ENCODE peak calls at places on chromosomes 7 and 10, in nine cellular contexts. P is neural progenitor cell, F is OCI-LY7, R is GM23338, Q is PC-3, Z is HCT116, K is hepatocyte, B is MM.1S, V is SK-N-SH. C is an unnamed sample.

GRCh38 chr7:38451840-38452239 is 178.4 kb upstream of the TARP start:
- DNase-seq in P (peak; percentile 49), F (no peak), R (peak; percentile 62), Q (peak; percentile 62), Z (peak; percentile 10), K (peak; percentile 25), B (peak; percentile 39), V (peak; percentile 36), C (peak; percentile 76)

GRCh38 chr10:119207713-119208552 is 562 bp downstream of the GRK5 start:
- DNase-seq in P (peak; percentile 56), F (peak; percentile 51), R (peak; percentile 54), Q (peak; percentile 39), Z (no peak), K (peak; percentile 73), B (peak; percentile 39), V (peak; percentile 36), C (peak; percentile 82)

GRCh38 chr10:11898372-11899066 is 75.4 kb downstream of the PROSER2 start:
- DNase-seq in P (no peak), F (no peak), R (no peak), Q (peak; percentile 86), Z (peak; percentile 69), K (peak; percentile 70), B (no peak), V (peak; percentile 63), C (no peak)

GRCh38 chr10:118725784-118726507 is 28.8 kb downstream of the CACUL1 start:
- DNase-seq in P (no peak), F (no peak), R (no peak), Q (peak; percentile 18), Z (no peak), K (no peak), B (no peak), V (peak; percentile 68), C (peak; percentile 75)

GRCh38 chr10:3829193-3830050 is 44.4 kb upstream of the KLF6 start:
- DNase-seq in P (peak; percentile 33), F (no peak), R (peak; percentile 21), Q (no peak), Z (no peak), K (no peak), B (no peak), V (no peak), C (no peak)

GRCh38 chr10:101131962-101132635 is 999 bp downstream of the TLX1 start:
- DNase-seq in P (no peak), F (no peak), R (peak; percentile 54), Q (no peak), Z (no peak), K (no peak), B (no peak), V (peak; percentile 49), C (no peak)

GRCh38 chr7:153910604-153911003 is 141.6 kb upstream of the DPP6 start:
- DNase-seq in P (no peak), F (no peak), R (no peak), Q (no peak), Z (no peak), K (no peak), B (no peak), V (no peak), C (no peak)

GRCh38 chr10:94279835-94280709 is 82.7 kb downstream of the NOC3L start:
- DNase-seq in P (peak; percentile 80), F (peak; percentile 57), R (peak; percentile 89), Q (peak; percentile 50), Z (peak; percentile 24), K (peak; percentile 68), B (peak; percentile 57), V (peak; percentile 22), C (peak; percentile 72)

GRCh38 chr10:124992462-124993344 is 50.8 kb downstream of the ZRANB1 start:
- DNase-seq in P (peak; percentile 70), F (peak; percentile 65), R (peak; percentile 83), Q (peak; percentile 68), Z (peak; percentile 43), K (peak; percentile 70), B (peak; percentile 36), V (peak; percentile 59), C (peak; percentile 80)

GRCh38 chr7:99314504-99314903 is 11.2 kb upstream of the ARPC1A start:
- DNase-seq in P (no peak), F (no peak), R (no peak), Q (peak; percentile 68), Z (no peak), K (no peak), B (no peak), V (no peak), C (no peak)

DNA sequence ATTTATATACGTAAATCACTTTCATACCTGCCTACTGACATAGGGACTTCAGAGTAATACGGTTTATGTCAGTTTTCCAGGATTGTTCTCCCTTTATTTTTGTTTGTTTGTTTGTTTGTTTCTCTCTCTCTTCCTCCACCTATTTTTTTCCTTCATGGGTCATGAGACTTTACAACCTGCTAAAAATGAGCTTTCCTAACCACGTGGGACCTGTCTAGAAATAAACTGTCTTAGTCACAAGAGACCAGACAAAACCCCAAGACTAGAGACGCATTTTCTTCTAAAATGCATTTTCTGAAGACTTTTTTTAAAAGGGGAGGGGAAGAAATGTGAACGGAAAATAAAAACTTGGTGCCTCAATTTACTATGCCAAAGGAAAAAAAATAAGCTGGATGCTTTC is 41.1 kb upstream of the FIGNL1 start:
- DNase-seq in P (no peak), F (no peak), R (no peak), Q (no peak), Z (no peak), K (no peak), B (no peak), V (no peak), C (no peak)
- H3K4me3 ChIP-seq in P (no peak overlapping the region), F (no peak overlapping the region), R (no peak overlapping the region), Q (no peak overlapping the region), Z (no peak overlapping the region), K (no peak overlapping the region), B (no peak overlapping the region), V (no peak overlapping the region), C (no peak overlapping the region)

GRCh38 chr10:13939391-13939790 is 352.6 kb downstream of the PRPF18 start:
- DNase-seq in P (no peak), F (no peak), R (no peak), Q (no peak), Z (no peak), K (no peak), B (no peak), V (no peak), C (peak; percentile 10)

GRCh38 chr10:13938940-13939339 is 352.2 kb downstream of the PRPF18 start:
- DNase-seq in P (no peak), F (no peak), R (no peak), Q (no peak), Z (no peak), K (no peak), B (no peak), V (no peak), C (no peak)

GRCh38 chr10:13943735-13944398 is 357.1 kb downstream of the PRPF18 start:
- DNase-seq in P (peak; percentile 26), F (no peak), R (peak; percentile 50), Q (peak; percentile 15), Z (no peak), K (no peak), B (no peak), V (no peak), C (no peak)

GRCh38 chr10:13944901-13945300 is 358.1 kb downstream of the PRPF18 start:
- DNase-seq in P (no peak), F (no peak), R (no peak), Q (no peak), Z (no peak), K (no peak), B (no peak), V (no peak), C (no peak)

DNA sequence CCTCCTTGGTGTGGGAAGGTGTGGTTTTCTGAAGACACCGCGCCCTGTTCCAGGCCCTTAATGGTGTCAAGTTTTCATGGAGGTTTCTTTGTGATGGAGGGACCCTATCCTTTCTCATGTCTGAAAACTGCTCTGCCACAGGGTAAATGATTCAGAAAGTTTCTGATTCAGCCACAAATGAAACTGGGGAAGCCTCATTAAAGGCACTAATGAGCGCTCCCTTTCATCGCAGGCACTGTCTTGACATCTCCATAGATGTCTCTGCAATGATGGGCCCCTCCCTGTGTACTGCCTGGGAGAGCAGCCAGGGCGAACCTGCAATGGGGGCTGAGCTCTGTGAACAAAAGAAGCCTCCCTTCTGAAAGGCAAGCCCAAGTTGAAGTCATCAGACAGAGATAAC is 355.3 kb downstream of the PRPF18 start:
- DNase-seq in P (no peak), F (no peak), R (no peak), Q (no peak), Z (no peak), K (no peak), B (no peak), V (no peak), C (no peak)
- H3K4me2 ChIP-seq in P (no peak overlapping the region), F (no peak overlapping the region), R (no peak overlapping the region), Q (no peak overlapping the region), Z (no peak overlapping the region), K (no peak overlapping the region), B (no peak overlapping the region), V (no peak overlapping the region), C (no peak overlapping the region)

DNA sequence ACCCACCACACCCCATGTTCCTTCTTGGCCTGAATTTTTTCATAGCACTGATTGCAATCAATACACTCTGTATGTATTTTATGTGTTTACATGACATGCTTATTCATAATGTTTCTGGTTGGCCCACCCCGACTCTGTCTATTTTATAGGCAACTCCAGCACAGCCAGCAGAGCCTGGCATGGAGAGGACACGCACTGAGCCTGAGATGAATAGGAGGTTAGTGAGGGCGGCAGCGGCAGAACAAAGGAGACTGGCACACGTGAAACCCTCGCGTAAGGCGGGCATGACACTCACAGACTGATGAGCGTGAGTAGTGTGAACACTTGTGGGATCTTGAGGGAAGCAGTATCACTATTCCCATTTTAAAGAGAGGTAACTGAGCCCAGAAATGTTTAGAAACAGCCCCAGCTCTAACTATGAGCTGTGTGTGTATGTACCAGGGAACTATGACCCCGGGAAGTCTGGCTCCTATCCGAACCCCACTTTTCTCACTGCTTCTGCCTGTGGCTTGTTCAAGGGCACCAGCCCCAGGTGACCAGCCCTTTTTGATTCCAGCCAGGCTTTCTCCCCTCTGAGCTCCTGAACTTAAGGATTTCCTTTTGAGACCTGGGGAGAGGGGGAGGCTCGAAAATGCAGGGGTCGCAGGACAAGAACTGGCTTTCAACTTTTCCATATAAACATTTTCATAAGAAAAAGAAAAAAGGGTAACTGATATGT is 113.3 kb downstream of the ARHGAP22 start:
- DNase-seq in P (no peak), F (no peak), R (no peak), Q (no peak), Z (no peak), K (no peak), B (no peak), V (no peak), C (no peak)
- TF ChIP-seq EZH2phosphoT487 in P (no peak), F (no peak), R (no peak), Q (no peak), Z (no peak), K (no peak), B (no peak), V (no peak), C (no peak)

DNA sequence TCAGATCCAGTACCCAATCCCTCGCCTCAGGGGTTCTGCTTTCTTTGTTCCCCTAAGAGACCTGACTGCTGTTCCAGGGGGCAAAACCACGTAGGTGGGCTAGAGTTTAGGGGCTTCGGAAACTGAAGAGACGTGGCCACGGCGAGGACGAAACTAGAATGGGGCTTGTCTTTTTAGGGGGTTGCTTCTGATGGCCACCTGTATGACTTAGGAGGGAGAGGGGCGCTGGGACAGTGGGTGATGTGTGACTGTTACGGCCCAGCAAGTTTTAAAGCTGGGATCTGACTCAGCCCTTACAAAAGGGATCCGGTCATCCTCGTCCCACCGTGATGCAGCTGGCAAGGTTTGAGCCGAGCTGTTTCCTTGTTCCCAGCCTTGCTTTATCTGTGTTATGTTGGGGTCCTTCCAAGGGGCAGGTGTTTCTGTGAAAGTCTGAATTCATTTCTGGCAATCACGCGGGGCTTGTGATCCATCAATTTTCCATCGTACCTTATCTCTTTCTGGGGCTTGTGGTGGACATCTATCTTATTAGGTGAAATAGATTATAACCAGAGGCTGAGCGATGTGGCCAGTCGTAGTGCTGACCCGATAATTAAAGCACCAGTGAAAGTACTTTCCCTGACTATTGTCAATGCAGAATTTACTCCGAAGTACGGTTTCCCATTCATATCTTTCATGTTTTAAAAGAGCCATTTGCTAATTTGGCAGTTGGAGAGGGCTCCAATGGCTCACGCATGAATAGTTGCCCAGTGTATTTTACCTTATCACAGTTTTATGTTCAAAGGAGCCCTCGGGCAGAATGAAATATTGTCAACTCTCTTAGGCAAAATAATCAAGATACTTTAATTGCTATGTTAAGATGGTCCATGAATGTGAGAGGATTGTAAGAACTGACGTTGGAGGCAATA is 854 bp downstream of the MET start:
- DNase-seq in P (peak; percentile 42), F (no peak), R (peak; percentile 60), Q (peak; percentile 71), Z (no peak), K (peak; percentile 35), B (no peak), V (peak; percentile 19), C (peak; percentile 78)
- H3K4me3 ChIP-seq in P (peak overlapping the region; percentile 60), F (no peak overlapping the region), R (peak overlapping the region; percentile 78), Q (peak overlapping the region; percentile 99), Z (peak overlapping the region; percentile 86), K (peak overlapping the region; percentile 66), B (peak overlapping the region; percentile 58), V (peak overlapping the region; percentile 64), C (peak overlapping the region; percentile 99)